ENCODE peak calls at places on chromosome 2, in six cellular contexts. N is sigmoid colon, Z is transverse colon, A is IMR-90, G is right lobe of liver, F is A549. K is an unnamed sample.
A peak's percentile ranks its signal among the peaks of the same experiment; 100 is the strongest.

GRCh38 chr2:241274127-241274526 is 41.3 kb downstream of the HDLBP start:
- DNase-seq in N (no peak), F (no peak), A (no peak), G (no peak), Z (no peak), K (no peak)

GRCh38 chr2:34261701-34262100 is 662.6 kb upstream of the FAM98A start:
- DNase-seq in F (no peak), A (no peak), Z (no peak), G (no peak), N (no peak), K (no peak)

GRCh38 chr2:72859831-72860262 is 27.4 kb upstream of the SPR start:
- DNase-seq in F (peak; percentile 69), N (no peak), G (peak; percentile 72), A (peak; percentile 52), Z (peak; percentile 78), K (no peak)

GRCh38 chr2:8682719-8683667 is 1.1 kb downstream of the ID2 start:
- DNase-seq in Z (peak; percentile 56), F (no peak), A (peak; percentile 55), N (peak; percentile 74), G (peak; percentile 68), K (no peak)

GRCh38 chr2:25972049-25972823 is 10.1 kb downstream of the KIF3C start:
- DNase-seq in Z (no peak), A (peak; percentile 72), F (no peak), G (no peak), N (no peak), K (no peak)

GRCh38 chr2:149597050-149598013 is 9.8 kb upstream of the MMADHC start:
- DNase-seq in F (peak; percentile 35), Z (peak; percentile 23), G (peak; percentile 48), N (peak; percentile 62), A (peak; percentile 94), K (no peak)

GRCh38 chr2:160241251-160242137 is 41.4 kb upstream of the ITGB6 start:
- DNase-seq in A (peak; percentile 81), F (peak; percentile 72), N (peak; percentile 64), Z (peak; percentile 65), G (no peak), K (no peak)

GRCh38 chr2:216695401-216695821 is at the start of gene IGFBP5:
- DNase-seq in Z (peak; percentile 75), F (no peak), N (peak; percentile 98), G (peak; percentile 68), A (peak; percentile 94), K (no peak)

GRCh38 chr2:32591669-32592463 is 36.0 kb upstream of the TTC27 start:
- DNase-seq in N (no peak), Z (no peak), G (no peak), F (no peak), A (peak; percentile 43), K (no peak)

GRCh38 chr2:108069515-108070310 is 83.4 kb downstream of the SLC5A7 start:
- DNase-seq in F (peak; percentile 21), A (no peak), Z (no peak), N (no peak), G (no peak), K (no peak)

GRCh38 chr2:112182581-112183034 is 44.4 kb downstream of the FBLN7 start:
- DNase-seq in N (no peak), G (no peak), F (no peak), A (no peak), Z (no peak), K (peak; percentile 76)

GRCh38 chr2:42055573-42056514 is 8.0 kb downstream of the PKDCC start:
- DNase-seq in A (no peak), F (no peak), N (peak; percentile 89), Z (peak; percentile 90), G (no peak), K (no peak)

GRCh38 chr2:47070920-47071824 is 83.9 kb downstream of the STPG4 start:
- DNase-seq in F (no peak), N (peak; percentile 94), Z (peak; percentile 77), G (peak; percentile 72), A (peak; percentile 91), K (no peak)

GRCh38 chr2:238019962-238020361 is 40.8 kb upstream of the SCLY start:
- DNase-seq in Z (no peak), F (no peak), N (no peak), A (no peak), G (no peak), K (no peak)

GRCh38 chr2:59690849-59691248 is 862.6 kb downstream of the BCL11A start:
- DNase-seq in G (no peak), N (no peak), A (no peak), Z (no peak), F (no peak), K (no peak)

GRCh38 chr2:233638836-233639235 is 2.6 kb downstream of the UGT1A10 start:
- DNase-seq in Z (peak; percentile 63), N (no peak), G (no peak), F (no peak), A (no peak), K (no peak)

GRCh38 chr2:120916446-120916845 is 180.8 kb downstream of the GLI2 start:
- DNase-seq in N (no peak), F (no peak), Z (no peak), G (no peak), A (no peak), K (no peak)

GRCh38 chr2:176405477-176405876 is 136.2 kb downstream of the MTX2 start:
- DNase-seq in N (no peak), F (no peak), A (no peak), G (no peak), Z (no peak), K (no peak)
- H3K27ac ChIP-seq in N (no peak overlapping the region), F (no peak overlapping the region), A (no peak overlapping the region), G (no peak overlapping the region), Z (no peak overlapping the region), K (no peak overlapping the region)

GRCh38 chr2:11157296-11157695 is 2.0 kb downstream of the SLC66A3 start:
- DNase-seq in N (no peak), Z (no peak), F (no peak), A (no peak), G (no peak), K (no peak)

GRCh38 chr2:11157731-11158130 is 2.5 kb downstream of the SLC66A3 start:
- DNase-seq in N (no peak), A (no peak), Z (no peak), F (no peak), G (peak; percentile 31), K (no peak)

GRCh38 chr2:11155326-11156059 is at the start of gene SLC66A3:
- DNase-seq in G (no peak), A (peak; percentile 87), F (peak; percentile 89), N (no peak), Z (no peak), K (no peak)

GRCh38 chr2:11154460-11155325 is 574 bp upstream of the SLC66A3 start:
- DNase-seq in A (peak; percentile 93), N (peak; percentile 99), G (peak; percentile 99), F (peak; percentile 99), Z (peak; percentile 99), K (peak; percentile 98)

GRCh38 chr2:11156396-11157075 is 1.3 kb downstream of the SLC66A3 start:
- DNase-seq in G (no peak), N (no peak), Z (no peak), A (no peak), F (no peak), K (no peak)
- H3K4me3 ChIP-seq in G (no peak overlapping the region), N (peak overlapping the region; percentile 72), Z (peak overlapping the region; percentile 68), A (no peak overlapping the region), F (peak overlapping the region; percentile 72), K (peak overlapping the region; percentile 97)

GRCh38 chr2:100320547-100321180 is 1.6 kb downstream of the LONRF2 start:
- DNase-seq in G (no peak), F (peak; percentile 9), Z (no peak), N (no peak), A (no peak), K (no peak)

GRCh38 chr2:100317634-100318033 is 4.7 kb downstream of the LONRF2 start:
- DNase-seq in A (no peak), G (no peak), N (no peak), Z (no peak), F (no peak), K (no peak)

GRCh38 chr2:100321881-100322820 is at the start of gene LONRF2:
- DNase-seq in N (no peak), G (peak; percentile 52), A (no peak), F (peak; percentile 44), Z (no peak), K (no peak)

DNA sequence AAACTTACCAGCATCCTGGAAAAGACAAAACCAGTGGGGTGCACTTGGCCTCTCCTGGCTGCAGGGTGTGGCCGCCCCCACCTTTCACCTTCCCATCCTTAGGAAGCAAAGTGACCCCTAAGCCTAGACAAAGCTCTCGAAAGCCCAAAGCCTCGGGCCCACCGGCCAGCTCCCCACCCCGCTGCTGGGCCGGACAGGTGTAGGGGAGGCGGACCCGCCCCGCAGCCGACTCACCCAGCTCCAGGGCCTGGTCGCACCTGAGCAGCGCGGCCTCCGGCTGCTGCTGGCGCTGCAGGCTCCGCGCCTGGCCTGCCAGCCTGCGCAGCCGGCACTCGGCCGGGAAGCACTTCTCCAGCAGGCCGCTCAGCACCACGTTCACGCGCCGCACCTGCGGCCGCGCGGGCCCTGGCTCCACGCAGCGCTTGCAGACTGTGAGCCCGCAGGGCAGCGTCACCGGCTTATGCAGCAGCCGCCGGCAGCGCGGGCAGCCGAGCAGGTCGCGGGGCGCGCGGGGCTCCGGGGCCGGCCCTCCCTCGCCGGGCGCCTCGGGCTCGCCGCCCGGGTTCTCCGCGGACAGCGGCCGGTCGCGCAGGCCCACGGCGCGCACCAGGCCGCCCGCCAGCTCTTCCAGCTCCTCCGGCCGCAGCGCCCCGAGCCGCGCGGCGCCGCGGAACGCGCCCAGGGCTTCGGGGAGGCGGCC is 970 bp downstream of the LONRF2 start:
- DNase-seq in N (no peak), Z (no peak), A (peak; percentile 21), G (peak; percentile 52), F (peak; percentile 40), K (no peak)
- TF ChIP-seq POLR2A in N (no peak), Z (no peak), A (no peak), G (no peak), F (peak; percentile 66), K (no peak)

GRCh38 chr2:74027496-74027895 is 42.8 kb downstream of the TET3 start:
- DNase-seq in Z (no peak), F (no peak), A (no peak), N (no peak), G (no peak), K (no peak)

GRCh38 chr2:74028290-74028689 is 43.6 kb downstream of the TET3 start:
- DNase-seq in A (no peak), F (no peak), G (no peak), N (no peak), Z (no peak), K (no peak)

GRCh38 chr2:74029719-74030397 is 45.1 kb downstream of the TET3 start:
- DNase-seq in G (no peak), A (no peak), N (no peak), Z (no peak), F (no peak), K (no peak)

GRCh38 chr2:74032909-74033261 is 48.2 kb downstream of the TET3 start:
- DNase-seq in A (no peak), N (no peak), G (no peak), Z (no peak), F (no peak), K (no peak)

GRCh38 chr2:74031203-74031602 is 46.5 kb downstream of the TET3 start:
- DNase-seq in F (no peak), A (no peak), G (no peak), Z (no peak), N (no peak), K (no peak)
- H3K27ac ChIP-seq in F (no peak overlapping the region), A (no peak overlapping the region), G (no peak overlapping the region), Z (no peak overlapping the region), N (no peak overlapping the region), K (no peak overlapping the region)